ENCODE peak calls at places on chromosomes 1 and 21, in seven cellular contexts. One of them, this sample, is unnamed.

GRCh38 chr1:46471885-46472502 is 17.6 kb upstream of the DMBX1 start:
- DNase-seq in GM12878: no peak
- DNase-seq in cardiac muscle cell: no peak
- DNase-seq in heart left ventricle: no peak
- DNase-seq in kidney epithelial cell: no peak
- DNase-seq in uterus: no peak
- DNase-seq in breast epithelium: no peak
- DNase-seq in this sample: no peak

GRCh38 chr1:157390646-157391045 is 161.7 kb downstream of the FCRL5 start:
- DNase-seq in GM12878: no peak
- DNase-seq in cardiac muscle cell: peak
- DNase-seq in heart left ventricle: no peak
- DNase-seq in kidney epithelial cell: peak
- DNase-seq in uterus: no peak
- DNase-seq in breast epithelium: no peak
- DNase-seq in this sample: no peak

GRCh38 chr1:187838335-187839293 is 1009.9 kb downstream of the PLA2G4A start:
- DNase-seq in GM12878: no peak
- DNase-seq in cardiac muscle cell: peak
- DNase-seq in heart left ventricle: no peak
- DNase-seq in kidney epithelial cell: no peak
- DNase-seq in uterus: no peak
- DNase-seq in breast epithelium: no peak
- DNase-seq in this sample: no peak

GRCh38 chr1:167221126-167221803 is 579 bp downstream of the POU2F1 start:
- DNase-seq in GM12878: no peak
- DNase-seq in cardiac muscle cell: peak
- DNase-seq in heart left ventricle: no peak
- DNase-seq in kidney epithelial cell: no peak
- DNase-seq in uterus: no peak
- DNase-seq in breast epithelium: no peak
- DNase-seq in this sample: peak

GRCh38 chr1:73065585-73065984 is 783.2 kb upstream of the NEGR1 start:
- DNase-seq in GM12878: no peak
- DNase-seq in cardiac muscle cell: no peak
- DNase-seq in heart left ventricle: no peak
- DNase-seq in kidney epithelial cell: no peak
- DNase-seq in uterus: no peak
- DNase-seq in breast epithelium: no peak
- DNase-seq in this sample: no peak

GRCh38 chr1:248730507-248731335 is 24.8 kb downstream of the LYPD8 start:
- DNase-seq in GM12878: no peak
- DNase-seq in cardiac muscle cell: no peak
- DNase-seq in heart left ventricle: no peak
- DNase-seq in kidney epithelial cell: no peak
- DNase-seq in uterus: no peak
- DNase-seq in breast epithelium: no peak
- DNase-seq in this sample: no peak

GRCh38 chr21:45250914-45251634 is 36.6 kb downstream of the POFUT2 start:
- DNase-seq in GM12878: no peak
- DNase-seq in cardiac muscle cell: no peak
- DNase-seq in heart left ventricle: no peak
- DNase-seq in kidney epithelial cell: no peak
- DNase-seq in uterus: no peak
- DNase-seq in breast epithelium: no peak
- DNase-seq in this sample: peak

GRCh38 chr1:54547601-54548388 is at the start of gene ACOT11:
- DNase-seq in GM12878: no peak
- DNase-seq in cardiac muscle cell: peak
- DNase-seq in heart left ventricle: peak
- DNase-seq in kidney epithelial cell: peak
- DNase-seq in uterus: peak
- DNase-seq in breast epithelium: peak
- DNase-seq in this sample: peak

GRCh38 chr1:67542747-67543146 is 112.5 kb upstream of the SERBP1 start:
- DNase-seq in GM12878: no peak
- DNase-seq in cardiac muscle cell: no peak
- DNase-seq in heart left ventricle: no peak
- DNase-seq in kidney epithelial cell: no peak
- DNase-seq in uterus: no peak
- DNase-seq in breast epithelium: no peak
- DNase-seq in this sample: no peak

GRCh38 chr1:10540277-10541005 is 65.7 kb downstream of the PEX14 start:
- DNase-seq in GM12878: no peak
- DNase-seq in cardiac muscle cell: peak
- DNase-seq in heart left ventricle: peak
- DNase-seq in kidney epithelial cell: no peak
- DNase-seq in uterus: peak
- DNase-seq in breast epithelium: no peak
- DNase-seq in this sample: no peak

GRCh38 chr21:46223217-46223616 is 5.4 kb downstream of the LSS start:
- DNase-seq in GM12878: no peak
- DNase-seq in cardiac muscle cell: no peak
- DNase-seq in heart left ventricle: no peak
- DNase-seq in kidney epithelial cell: no peak
- DNase-seq in uterus: no peak
- DNase-seq in breast epithelium: no peak
- DNase-seq in this sample: peak

GRCh38 chr1:50109647-50110075 is 941 bp downstream of the ELAVL4 start:
- DNase-seq in GM12878: no peak
- DNase-seq in cardiac muscle cell: peak
- DNase-seq in heart left ventricle: no peak
- DNase-seq in kidney epithelial cell: no peak
- DNase-seq in uterus: no peak
- DNase-seq in breast epithelium: no peak
- DNase-seq in this sample: no peak

GRCh38 chr1:242199861-242200458 is 201.1 kb upstream of the MAP1LC3C start:
- DNase-seq in GM12878: no peak
- DNase-seq in cardiac muscle cell: no peak
- DNase-seq in heart left ventricle: no peak
- DNase-seq in kidney epithelial cell: no peak
- DNase-seq in uterus: no peak
- DNase-seq in breast epithelium: no peak
- DNase-seq in this sample: no peak

GRCh38 chr1:82625562-82625961 is 824.8 kb downstream of the ADGRL2 start:
- DNase-seq in GM12878: no peak
- DNase-seq in cardiac muscle cell: no peak
- DNase-seq in heart left ventricle: no peak
- DNase-seq in kidney epithelial cell: no peak
- DNase-seq in uterus: no peak
- DNase-seq in breast epithelium: no peak
- DNase-seq in this sample: no peak

GRCh38 chr1:117284408-117285215 is 73.9 kb upstream of the VTCN1 start:
- DNase-seq in GM12878: no peak
- DNase-seq in cardiac muscle cell: peak
- DNase-seq in heart left ventricle: no peak
- DNase-seq in kidney epithelial cell: peak
- DNase-seq in uterus: no peak
- DNase-seq in breast epithelium: no peak
- DNase-seq in this sample: no peak

GRCh38 chr1:111369177-111369576 is 58.4 kb downstream of the OVGP1 start:
- DNase-seq in GM12878: no peak
- DNase-seq in cardiac muscle cell: peak
- DNase-seq in heart left ventricle: no peak
- DNase-seq in kidney epithelial cell: no peak
- DNase-seq in uterus: no peak
- DNase-seq in breast epithelium: no peak
- DNase-seq in this sample: no peak

GRCh38 chr1:9270290-9270900 is 22.3 kb upstream of the SPSB1 start:
- DNase-seq in GM12878: no peak
- DNase-seq in cardiac muscle cell: no peak
- DNase-seq in heart left ventricle: no peak
- DNase-seq in kidney epithelial cell: no peak
- DNase-seq in uterus: no peak
- DNase-seq in breast epithelium: no peak
- DNase-seq in this sample: peak

GRCh38 chr1:11132571-11133293 is 33.1 kb upstream of the EXOSC10 start:
- DNase-seq in GM12878: no peak
- DNase-seq in cardiac muscle cell: no peak
- DNase-seq in heart left ventricle: no peak
- DNase-seq in kidney epithelial cell: no peak
- DNase-seq in uterus: no peak
- DNase-seq in breast epithelium: no peak
- DNase-seq in this sample: no peak

GRCh38 chr1:109467301-109467777 is 993 bp downstream of the SYPL2 start:
- DNase-seq in GM12878: no peak
- DNase-seq in cardiac muscle cell: no peak
- DNase-seq in heart left ventricle: no peak
- DNase-seq in kidney epithelial cell: no peak
- DNase-seq in uterus: peak
- DNase-seq in breast epithelium: no peak
- DNase-seq in this sample: no peak

GRCh38 chr1:225767591-225768540 is 9.8 kb upstream of the SRP9 start:
- DNase-seq in GM12878: no peak
- DNase-seq in cardiac muscle cell: peak
- DNase-seq in heart left ventricle: peak
- DNase-seq in kidney epithelial cell: no peak
- DNase-seq in uterus: peak
- DNase-seq in breast epithelium: peak
- DNase-seq in this sample: peak

GRCh38 chr1:151196292-151196800 is 2.0 kb upstream of the PIP5K1A start:
- DNase-seq in GM12878: peak
- DNase-seq in cardiac muscle cell: peak
- DNase-seq in heart left ventricle: peak
- DNase-seq in kidney epithelial cell: peak
- DNase-seq in uterus: peak
- DNase-seq in breast epithelium: peak
- DNase-seq in this sample: peak

GRCh38 chr1:110243146-110243545 is 33.0 kb downstream of the KCNC4 start:
- DNase-seq in GM12878: no peak
- DNase-seq in cardiac muscle cell: no peak
- DNase-seq in heart left ventricle: no peak
- DNase-seq in kidney epithelial cell: no peak
- DNase-seq in uterus: no peak
- DNase-seq in breast epithelium: no peak
- DNase-seq in this sample: peak

DNA sequence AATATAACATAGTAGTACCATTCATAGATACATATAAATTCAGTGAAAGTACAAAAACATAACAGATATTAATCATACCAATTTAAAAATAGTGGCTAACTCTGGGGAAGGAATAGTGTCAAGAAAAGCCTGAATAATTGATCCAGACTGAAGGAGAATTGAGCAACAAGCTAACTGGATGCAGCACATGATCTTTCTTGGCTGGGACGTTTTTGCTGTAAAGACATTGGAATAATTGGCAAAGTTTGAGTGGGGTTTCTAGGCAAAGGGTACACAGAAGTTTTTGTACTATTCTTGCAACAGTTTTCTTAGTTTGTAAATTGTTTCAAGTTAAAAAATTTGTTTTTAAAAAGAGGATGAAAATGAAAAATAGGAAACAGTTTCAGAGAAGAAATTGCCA is 2.6 kb upstream of the SH3GLB1 start:
- DNase-seq in GM12878: no peak
- DNase-seq in cardiac muscle cell: no peak
- DNase-seq in heart left ventricle: no peak
- DNase-seq in kidney epithelial cell: no peak
- DNase-seq in uterus: no peak
- DNase-seq in breast epithelium: no peak
- DNase-seq in this sample: no peak
- H3K4me3 ChIP-seq in GM12878: no peak
- H3K4me3 ChIP-seq in cardiac muscle cell: no peak
- H3K4me3 ChIP-seq in heart left ventricle: no peak
- H3K4me3 ChIP-seq in kidney epithelial cell: no peak
- H3K4me3 ChIP-seq in uterus: no peak
- H3K4me3 ChIP-seq in breast epithelium: no peak
- H3K4me3 ChIP-seq in this sample: no peak

DNA sequence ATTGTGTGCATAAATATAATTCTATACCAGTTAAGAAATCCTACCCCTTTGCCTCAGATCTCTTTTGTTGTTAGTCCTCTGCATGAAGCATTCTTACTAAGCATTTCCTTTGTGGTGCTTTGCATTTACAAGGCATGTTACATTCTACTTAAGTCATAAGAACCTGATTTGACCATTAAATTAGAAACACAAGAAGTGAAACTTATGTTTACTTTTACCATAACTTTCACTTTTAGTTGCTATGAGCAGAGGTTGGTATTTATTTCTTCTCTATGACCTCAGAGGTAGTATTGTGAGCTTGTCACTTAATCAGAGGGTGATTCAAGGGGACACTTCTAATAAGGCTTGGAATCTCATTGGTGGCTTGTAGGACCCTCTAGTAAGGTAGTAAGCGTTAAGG is 9.0 kb downstream of the FAM20B start:
- DNase-seq in GM12878: peak
- DNase-seq in cardiac muscle cell: peak
- DNase-seq in heart left ventricle: no peak
- DNase-seq in kidney epithelial cell: no peak
- DNase-seq in uterus: no peak
- DNase-seq in breast epithelium: no peak
- DNase-seq in this sample: no peak
- H3K4me3 ChIP-seq in GM12878: peak
- H3K4me3 ChIP-seq in cardiac muscle cell: no peak
- H3K4me3 ChIP-seq in heart left ventricle: no peak
- H3K4me3 ChIP-seq in kidney epithelial cell: no peak
- H3K4me3 ChIP-seq in uterus: no peak
- H3K4me3 ChIP-seq in breast epithelium: no peak
- H3K4me3 ChIP-seq in this sample: no peak

DNA sequence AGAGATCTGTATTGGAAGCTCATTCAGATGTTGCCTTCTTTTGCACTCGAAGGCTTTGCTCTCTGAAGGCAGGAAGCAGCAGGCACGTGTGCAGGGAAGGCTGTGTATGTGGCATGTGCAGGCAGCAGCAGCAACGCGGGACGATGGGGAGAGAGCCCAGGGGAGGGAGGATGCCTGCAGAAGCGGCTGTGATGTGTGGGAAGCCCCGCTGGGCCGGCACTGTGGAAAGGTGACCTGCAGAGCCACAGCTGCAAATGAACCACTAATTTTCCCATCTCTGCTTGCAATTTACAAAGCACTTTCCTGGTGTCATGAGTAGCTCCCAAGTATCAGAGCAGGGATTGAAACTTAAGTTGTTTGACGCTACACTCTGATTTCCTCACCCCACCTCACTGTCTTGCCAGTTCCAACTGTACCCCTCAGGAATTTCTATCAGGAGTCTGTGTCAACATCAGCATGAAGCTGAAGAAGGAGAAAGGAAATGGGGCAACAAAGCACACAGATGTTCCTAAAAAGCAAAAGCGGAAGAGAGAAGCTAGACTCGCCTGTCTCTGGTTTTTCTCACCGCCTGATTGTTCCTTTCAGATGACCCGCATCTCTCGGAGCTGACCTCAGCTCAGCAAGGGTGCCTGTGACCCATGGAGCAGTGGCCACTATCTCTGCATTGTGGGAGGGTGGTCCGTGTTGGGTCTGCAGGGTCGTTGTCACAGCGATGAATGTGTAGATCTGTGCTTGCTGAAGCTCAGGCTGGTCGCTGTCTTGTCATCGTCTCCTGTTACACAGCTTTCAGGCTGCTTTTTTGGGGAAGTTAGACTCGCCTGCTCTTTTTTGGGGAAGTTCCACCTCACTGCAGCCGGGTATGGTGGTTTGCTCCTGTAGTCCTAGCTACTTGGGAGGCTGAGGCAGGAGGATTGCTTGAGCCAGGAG is 156.1 kb downstream of the KIF26B start:
- DNase-seq in GM12878: peak
- DNase-seq in cardiac muscle cell: peak
- DNase-seq in heart left ventricle: no peak
- DNase-seq in kidney epithelial cell: no peak
- DNase-seq in uterus: no peak
- DNase-seq in breast epithelium: no peak
- DNase-seq in this sample: peak
- H3K4me3 ChIP-seq in GM12878: peak
- H3K4me3 ChIP-seq in cardiac muscle cell: no peak
- H3K4me3 ChIP-seq in heart left ventricle: no peak
- H3K4me3 ChIP-seq in kidney epithelial cell: no peak
- H3K4me3 ChIP-seq in uterus: no peak
- H3K4me3 ChIP-seq in breast epithelium: no peak
- H3K4me3 ChIP-seq in this sample: no peak

GRCh38 chr1:36150296-36151132 is 1.2 kb upstream of the TRAPPC3 start:
- DNase-seq in GM12878: no peak
- DNase-seq in cardiac muscle cell: peak
- DNase-seq in heart left ventricle: peak
- DNase-seq in kidney epithelial cell: peak
- DNase-seq in uterus: peak
- DNase-seq in breast epithelium: peak
- DNase-seq in this sample: peak
- H3K4me3 ChIP-seq in GM12878: peak
- H3K4me3 ChIP-seq in cardiac muscle cell: no peak
- H3K4me3 ChIP-seq in heart left ventricle: peak
- H3K4me3 ChIP-seq in kidney epithelial cell: no peak
- H3K4me3 ChIP-seq in uterus: no peak
- H3K4me3 ChIP-seq in breast epithelium: no peak
- H3K4me3 ChIP-seq in this sample: peak

This sample was measured in spleen.